ENCODE peak calls at places on chromosomes 2 and 18, in six cellular contexts. One of them, this sample, is unnamed.

GRCh38 chr18:53947092-53947640 is 277.3 kb downstream of the MBD2 start:
- DNase-seq in CD4-positive, alpha-beta T cell: no peak
- DNase-seq in mesothelial cell of epicardium: no peak
- DNase-seq in RWPE1: no peak
- DNase-seq in AG09309: no peak
- DNase-seq in ovary: no peak
- DNase-seq in this sample: no peak

GRCh38 chr2:108253106-108253505 is 13.3 kb downstream of the SULT1C3 start:
- DNase-seq in mesothelial cell of epicardium: no peak
- DNase-seq in AG09309: no peak
- DNase-seq in CD4-positive, alpha-beta T cell: no peak
- DNase-seq in RWPE1: no peak
- DNase-seq in ovary: no peak
- DNase-seq in this sample: no peak

GRCh38 chr2:58535994-58536393 is 294.9 kb upstream of the FANCL start:
- DNase-seq in mesothelial cell of epicardium: no peak
- DNase-seq in ovary: no peak
- DNase-seq in CD4-positive, alpha-beta T cell: no peak
- DNase-seq in RWPE1: no peak
- DNase-seq in AG09309: no peak
- DNase-seq in this sample: no peak

GRCh38 chr2:138059487-138059886 is 95.2 kb downstream of the HNMT start:
- DNase-seq in AG09309: no peak
- DNase-seq in mesothelial cell of epicardium: no peak
- DNase-seq in RWPE1: no peak
- DNase-seq in CD4-positive, alpha-beta T cell: no peak
- DNase-seq in ovary: no peak
- DNase-seq in this sample: no peak

GRCh38 chr2:85504434-85505261 is 34.3 kb upstream of the MAT2A start:
- DNase-seq in RWPE1: peak; percentile 93
- DNase-seq in CD4-positive, alpha-beta T cell: no peak
- DNase-seq in mesothelial cell of epicardium: no peak
- DNase-seq in ovary: peak; percentile 24
- DNase-seq in AG09309: peak; percentile 94
- DNase-seq in this sample: no peak

GRCh38 chr2:197669077-197669476 is 6.3 kb downstream of the RFTN2 start:
- DNase-seq in AG09309: no peak
- DNase-seq in ovary: no peak
- DNase-seq in RWPE1: no peak
- DNase-seq in mesothelial cell of epicardium: no peak
- DNase-seq in CD4-positive, alpha-beta T cell: no peak
- DNase-seq in this sample: no peak

GRCh38 chr18:58363767-58364540 is 264.9 kb downstream of the ALPK2 start:
- DNase-seq in RWPE1: no peak
- DNase-seq in ovary: no peak
- DNase-seq in mesothelial cell of epicardium: no peak
- DNase-seq in CD4-positive, alpha-beta T cell: no peak
- DNase-seq in AG09309: peak; percentile 32
- DNase-seq in this sample: no peak

GRCh38 chr2:59177748-59178147 is 936.6 kb upstream of the FANCL start:
- DNase-seq in CD4-positive, alpha-beta T cell: no peak
- DNase-seq in AG09309: no peak
- DNase-seq in ovary: no peak
- DNase-seq in RWPE1: no peak
- DNase-seq in mesothelial cell of epicardium: no peak
- DNase-seq in this sample: no peak

GRCh38 chr2:101038455-101039255 is 36.6 kb downstream of the RPL31 start:
- DNase-seq in RWPE1: peak; percentile 16
- DNase-seq in mesothelial cell of epicardium: no peak
- DNase-seq in AG09309: no peak
- DNase-seq in CD4-positive, alpha-beta T cell: no peak
- DNase-seq in ovary: no peak
- DNase-seq in this sample: no peak

DNA sequence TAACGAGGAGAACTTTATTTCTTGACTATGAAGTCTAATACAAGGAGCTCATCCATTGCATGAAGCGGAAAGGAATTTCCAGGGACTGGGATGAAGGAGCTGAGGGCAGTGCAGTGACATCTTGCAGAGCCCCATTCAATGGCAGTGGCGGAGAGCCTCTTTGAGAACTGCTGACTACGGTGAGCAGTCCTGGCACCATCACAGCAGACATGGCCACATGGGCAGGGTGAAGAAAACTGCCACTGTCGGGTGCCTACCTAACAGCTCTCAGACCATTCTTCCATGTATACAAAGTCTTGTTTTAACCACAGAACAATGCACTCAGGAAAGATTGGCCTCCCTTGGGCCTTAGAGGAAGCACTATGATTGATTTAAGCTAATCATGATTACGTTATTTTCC is 506.1 kb upstream of the DCC start:
- DNase-seq in AG09309: no peak
- DNase-seq in mesothelial cell of epicardium: no peak
- DNase-seq in CD4-positive, alpha-beta T cell: no peak
- DNase-seq in RWPE1: no peak
- DNase-seq in ovary: no peak
- DNase-seq in this sample: no peak
- TF ChIP-seq CTCF in AG09309: no peak
- TF ChIP-seq CTCF in mesothelial cell of epicardium: no peak
- TF ChIP-seq CTCF in CD4-positive, alpha-beta T cell: no peak
- TF ChIP-seq CTCF in RWPE1: no peak
- TF ChIP-seq CTCF in ovary: no peak
- TF ChIP-seq CTCF in this sample: no peak

GRCh38 chr2:56185101-56185581 is 1.4 kb downstream of the CCDC85A start:
- DNase-seq in RWPE1: no peak
- DNase-seq in ovary: no peak
- DNase-seq in mesothelial cell of epicardium: no peak
- DNase-seq in AG09309: no peak
- DNase-seq in CD4-positive, alpha-beta T cell: no peak
- DNase-seq in this sample: no peak

GRCh38 chr2:56185582-56186046 is 1.8 kb downstream of the CCDC85A start:
- DNase-seq in ovary: no peak
- DNase-seq in CD4-positive, alpha-beta T cell: no peak
- DNase-seq in AG09309: no peak
- DNase-seq in RWPE1: no peak
- DNase-seq in mesothelial cell of epicardium: no peak
- DNase-seq in this sample: peak; percentile 12

GRCh38 chr2:56184500-56184996 is 758 bp downstream of the CCDC85A start:
- DNase-seq in CD4-positive, alpha-beta T cell: no peak
- DNase-seq in AG09309: no peak
- DNase-seq in RWPE1: no peak
- DNase-seq in ovary: no peak
- DNase-seq in mesothelial cell of epicardium: no peak
- DNase-seq in this sample: peak; percentile 14

GRCh38 chr2:56182420-56182819 is 1.4 kb upstream of the CCDC85A start:
- DNase-seq in AG09309: no peak
- DNase-seq in RWPE1: no peak
- DNase-seq in CD4-positive, alpha-beta T cell: no peak
- DNase-seq in mesothelial cell of epicardium: no peak
- DNase-seq in ovary: no peak
- DNase-seq in this sample: no peak

DNA sequence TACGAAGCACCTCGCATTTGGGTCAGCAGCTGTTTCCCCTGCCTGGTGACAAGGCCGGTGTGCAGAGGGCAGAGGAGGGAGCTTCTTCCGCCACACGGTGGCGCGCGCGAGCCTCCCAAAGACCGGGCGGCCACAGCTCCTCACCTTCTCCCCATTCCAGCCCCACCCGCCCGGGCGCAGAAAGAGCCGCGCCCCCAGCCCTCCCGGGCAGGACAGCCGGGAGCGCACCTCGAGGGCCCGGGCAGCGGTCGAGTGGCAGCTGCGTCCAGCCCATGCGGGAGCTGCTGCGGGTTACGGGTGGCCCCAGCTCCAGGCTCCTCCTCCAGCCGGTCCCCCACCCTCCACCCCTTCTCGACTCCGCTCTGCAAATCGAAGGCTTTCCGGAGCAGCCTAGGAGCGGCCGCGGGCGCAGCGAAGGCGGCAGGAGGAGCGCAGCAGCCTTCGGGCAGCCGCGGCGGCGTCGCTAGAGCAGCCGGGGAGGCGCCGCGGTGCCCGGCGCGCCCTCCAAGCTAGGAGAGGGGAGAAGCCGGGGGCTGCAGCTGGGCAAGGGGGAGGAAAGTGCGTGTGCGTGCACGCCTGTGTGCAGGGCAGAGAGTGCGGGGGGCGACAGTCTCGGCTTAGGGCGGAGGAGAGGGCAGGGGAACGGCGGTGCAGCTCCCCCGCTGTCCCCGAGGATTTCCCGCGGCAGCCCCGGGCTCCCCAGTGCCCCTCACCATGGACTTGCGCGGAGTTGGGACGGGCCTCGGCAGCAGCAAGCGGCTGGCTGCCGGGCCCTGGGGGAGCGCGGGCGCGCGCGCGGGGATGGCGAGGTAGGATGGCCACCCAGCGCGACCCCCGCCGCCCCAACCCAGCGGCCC is at the start of gene CCDC85A:
- DNase-seq in ovary: peak; percentile 63
- DNase-seq in CD4-positive, alpha-beta T cell: peak; percentile 42
- DNase-seq in RWPE1: peak; percentile 78
- DNase-seq in mesothelial cell of epicardium: peak; percentile 76
- DNase-seq in AG09309: no peak
- DNase-seq in this sample: peak; percentile 86
- TF ChIP-seq CTCF in ovary: peak; percentile 40
- TF ChIP-seq CTCF in CD4-positive, alpha-beta T cell: peak; percentile 55
- TF ChIP-seq CTCF in RWPE1: peak; percentile 94
- TF ChIP-seq CTCF in mesothelial cell of epicardium: peak; percentile 95
- TF ChIP-seq CTCF in AG09309: peak; percentile 91
- TF ChIP-seq CTCF in this sample: peak; percentile 99

GRCh38 chr2:15752552-15753232 is 161.0 kb downstream of the DDX1 start:
- DNase-seq in CD4-positive, alpha-beta T cell: no peak
- DNase-seq in RWPE1: no peak
- DNase-seq in ovary: no peak
- DNase-seq in mesothelial cell of epicardium: no peak
- DNase-seq in AG09309: no peak
- DNase-seq in this sample: no peak

GRCh38 chr2:15753233-15753798 is 161.6 kb downstream of the DDX1 start:
- DNase-seq in mesothelial cell of epicardium: no peak
- DNase-seq in CD4-positive, alpha-beta T cell: no peak
- DNase-seq in AG09309: no peak
- DNase-seq in RWPE1: no peak
- DNase-seq in ovary: no peak
- DNase-seq in this sample: no peak

GRCh38 chr2:15754703-15755099 is 163.0 kb downstream of the DDX1 start:
- DNase-seq in CD4-positive, alpha-beta T cell: no peak
- DNase-seq in AG09309: no peak
- DNase-seq in mesothelial cell of epicardium: no peak
- DNase-seq in RWPE1: no peak
- DNase-seq in ovary: no peak
- DNase-seq in this sample: no peak

GRCh38 chr2:15755528-15755927 is 163.9 kb downstream of the DDX1 start:
- DNase-seq in ovary: no peak
- DNase-seq in RWPE1: no peak
- DNase-seq in mesothelial cell of epicardium: no peak
- DNase-seq in AG09309: no peak
- DNase-seq in CD4-positive, alpha-beta T cell: no peak
- DNase-seq in this sample: no peak

GRCh38 chr2:15753811-15754702 is 162.4 kb downstream of the DDX1 start:
- DNase-seq in RWPE1: no peak
- DNase-seq in ovary: no peak
- DNase-seq in mesothelial cell of epicardium: no peak
- DNase-seq in AG09309: no peak
- DNase-seq in CD4-positive, alpha-beta T cell: no peak
- DNase-seq in this sample: no peak
- TF ChIP-seq CTCF in RWPE1: no peak
- TF ChIP-seq CTCF in ovary: no peak
- TF ChIP-seq CTCF in mesothelial cell of epicardium: no peak
- TF ChIP-seq CTCF in AG09309: no peak
- TF ChIP-seq CTCF in CD4-positive, alpha-beta T cell: no peak
- TF ChIP-seq CTCF in this sample: no peak

GRCh38 chr2:174820361-174820760 is 56.1 kb upstream of the CHRNA1 start:
- DNase-seq in CD4-positive, alpha-beta T cell: no peak
- DNase-seq in mesothelial cell of epicardium: no peak
- DNase-seq in RWPE1: no peak
- DNase-seq in AG09309: no peak
- DNase-seq in ovary: no peak
- DNase-seq in this sample: no peak
- TF ChIP-seq CTCF in CD4-positive, alpha-beta T cell: no peak
- TF ChIP-seq CTCF in mesothelial cell of epicardium: no peak
- TF ChIP-seq CTCF in RWPE1: no peak
- TF ChIP-seq CTCF in AG09309: no peak
- TF ChIP-seq CTCF in ovary: no peak
- TF ChIP-seq CTCF in this sample: no peak

GRCh38 chr2:207870814-207871213 is 101.1 kb upstream of the FZD5 start:
- DNase-seq in ovary: no peak
- DNase-seq in RWPE1: no peak
- DNase-seq in mesothelial cell of epicardium: no peak
- DNase-seq in AG09309: no peak
- DNase-seq in CD4-positive, alpha-beta T cell: no peak
- DNase-seq in this sample: no peak

GRCh38 chr2:207869784-207870778 is 100.4 kb upstream of the FZD5 start:
- DNase-seq in ovary: no peak
- DNase-seq in CD4-positive, alpha-beta T cell: no peak
- DNase-seq in RWPE1: no peak
- DNase-seq in mesothelial cell of epicardium: no peak
- DNase-seq in AG09309: peak; percentile 80
- DNase-seq in this sample: no peak

GRCh38 chr2:207871506-207871905 is 101.8 kb upstream of the FZD5 start:
- DNase-seq in AG09309: no peak
- DNase-seq in CD4-positive, alpha-beta T cell: no peak
- DNase-seq in mesothelial cell of epicardium: no peak
- DNase-seq in RWPE1: no peak
- DNase-seq in ovary: no peak
- DNase-seq in this sample: no peak

GRCh38 chr2:207873794-207874193 is 104.1 kb upstream of the FZD5 start:
- DNase-seq in CD4-positive, alpha-beta T cell: no peak
- DNase-seq in ovary: no peak
- DNase-seq in AG09309: no peak
- DNase-seq in RWPE1: no peak
- DNase-seq in mesothelial cell of epicardium: no peak
- DNase-seq in this sample: no peak

DNA sequence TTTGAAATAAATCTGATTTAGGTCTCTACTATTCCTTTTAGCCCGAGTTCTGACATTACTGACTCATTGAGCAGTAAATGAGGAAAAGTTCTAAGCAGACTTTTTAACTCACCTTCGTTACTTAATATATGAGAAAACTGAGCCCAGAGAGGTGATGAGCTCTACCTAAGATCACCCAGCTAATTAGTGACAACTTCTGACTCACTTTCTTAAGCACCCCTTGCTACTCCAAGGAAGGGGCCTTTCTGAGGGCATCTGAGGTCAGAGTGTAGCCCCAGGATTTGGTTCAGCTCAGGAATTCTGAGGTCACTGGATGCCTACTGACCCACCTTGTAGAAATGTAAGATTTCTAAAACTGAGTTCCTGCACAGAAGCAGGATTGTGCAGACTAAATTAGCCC is 102.2 kb upstream of the FZD5 start:
- DNase-seq in CD4-positive, alpha-beta T cell: no peak
- DNase-seq in mesothelial cell of epicardium: no peak
- DNase-seq in ovary: no peak
- DNase-seq in AG09309: no peak
- DNase-seq in RWPE1: no peak
- DNase-seq in this sample: no peak
- TF ChIP-seq CTCF in CD4-positive, alpha-beta T cell: no peak
- TF ChIP-seq CTCF in mesothelial cell of epicardium: no peak
- TF ChIP-seq CTCF in ovary: no peak
- TF ChIP-seq CTCF in AG09309: no peak
- TF ChIP-seq CTCF in RWPE1: no peak
- TF ChIP-seq CTCF in this sample: no peak

DNA sequence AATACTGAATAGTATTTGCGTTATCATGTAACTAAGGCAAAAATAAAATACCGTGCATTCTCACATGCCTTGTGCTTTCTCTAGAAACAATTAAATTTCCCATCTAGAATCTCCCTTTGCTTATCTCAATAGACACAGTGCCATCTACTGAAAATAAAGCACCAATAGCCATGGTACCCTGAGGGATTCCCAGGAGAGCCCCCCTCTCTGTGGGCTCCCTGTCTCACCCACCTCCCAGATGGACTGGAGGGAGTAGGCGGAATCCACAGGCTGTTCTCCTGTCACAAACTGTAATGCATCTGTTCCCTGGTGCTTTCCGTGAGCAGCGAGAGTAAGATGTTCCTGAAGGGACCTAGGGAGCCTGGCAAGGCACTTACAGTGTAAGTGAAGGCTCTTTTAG is 112.4 kb upstream of the UPP2 start:
- DNase-seq in CD4-positive, alpha-beta T cell: no peak
- DNase-seq in mesothelial cell of epicardium: no peak
- DNase-seq in RWPE1: no peak
- DNase-seq in AG09309: no peak
- DNase-seq in ovary: no peak
- DNase-seq in this sample: no peak
- TF ChIP-seq CTCF in CD4-positive, alpha-beta T cell: no peak
- TF ChIP-seq CTCF in mesothelial cell of epicardium: no peak
- TF ChIP-seq CTCF in RWPE1: no peak
- TF ChIP-seq CTCF in AG09309: no peak
- TF ChIP-seq CTCF in ovary: no peak
- TF ChIP-seq CTCF in this sample: no peak